ENCODE peak calls at places on chromosome 7, in seven cellular contexts. One of them, this sample, is unnamed.

GRCh38 chr7:20358762-20359282 is 28.1 kb downstream of the ITGB8 start:
- DNase-seq in colonic mucosa: no peak
- DNase-seq in uterus: no peak
- DNase-seq in progenitor cell of endocrine pancreas: no peak
- DNase-seq in upper lobe of right lung: no peak
- DNase-seq in GM06990: no peak
- DNase-seq in choroid plexus epithelial cell: no peak
- DNase-seq in this sample: no peak

GRCh38 chr7:2800923-2801682 is 43.0 kb downstream of the GNA12 start:
- DNase-seq in upper lobe of right lung: no peak
- DNase-seq in progenitor cell of endocrine pancreas: no peak
- DNase-seq in uterus: no peak
- DNase-seq in choroid plexus epithelial cell: peak; percentile 92
- DNase-seq in GM06990: no peak
- DNase-seq in colonic mucosa: no peak
- DNase-seq in this sample: no peak

GRCh38 chr7:22477876-22478450 is 22.0 kb downstream of the STEAP1B start:
- DNase-seq in progenitor cell of endocrine pancreas: no peak
- DNase-seq in colonic mucosa: no peak
- DNase-seq in choroid plexus epithelial cell: no peak
- DNase-seq in GM06990: no peak
- DNase-seq in upper lobe of right lung: no peak
- DNase-seq in uterus: no peak
- DNase-seq in this sample: peak; percentile 28

GRCh38 chr7:123439186-123439585 is 95.2 kb downstream of the IQUB start:
- DNase-seq in choroid plexus epithelial cell: no peak
- DNase-seq in progenitor cell of endocrine pancreas: no peak
- DNase-seq in uterus: no peak
- DNase-seq in upper lobe of right lung: no peak
- DNase-seq in colonic mucosa: no peak
- DNase-seq in GM06990: no peak
- DNase-seq in this sample: no peak

GRCh38 chr7:6637544-6638229 is 569 bp downstream of the ZNF316 start:
- DNase-seq in GM06990: peak; percentile 85
- DNase-seq in uterus: no peak
- DNase-seq in choroid plexus epithelial cell: peak; percentile 14
- DNase-seq in colonic mucosa: peak; percentile 35
- DNase-seq in progenitor cell of endocrine pancreas: peak; percentile 50
- DNase-seq in upper lobe of right lung: peak; percentile 79
- DNase-seq in this sample: peak; percentile 71

GRCh38 chr7:3218561-3219225 is 82.4 kb upstream of the SDK1 start:
- DNase-seq in progenitor cell of endocrine pancreas: no peak
- DNase-seq in choroid plexus epithelial cell: peak; percentile 13
- DNase-seq in colonic mucosa: no peak
- DNase-seq in uterus: no peak
- DNase-seq in GM06990: no peak
- DNase-seq in upper lobe of right lung: no peak
- DNase-seq in this sample: no peak

GRCh38 chr7:32206987-32207386 is 136.8 kb upstream of the PDE1C start:
- DNase-seq in choroid plexus epithelial cell: peak; percentile 4
- DNase-seq in colonic mucosa: no peak
- DNase-seq in upper lobe of right lung: no peak
- DNase-seq in uterus: no peak
- DNase-seq in progenitor cell of endocrine pancreas: peak; percentile 41
- DNase-seq in GM06990: no peak
- DNase-seq in this sample: peak; percentile 63

GRCh38 chr7:41940760-41941343 is 238.0 kb upstream of the INHBA start:
- DNase-seq in progenitor cell of endocrine pancreas: peak; percentile 48
- DNase-seq in uterus: peak; percentile 72
- DNase-seq in colonic mucosa: peak; percentile 69
- DNase-seq in upper lobe of right lung: peak; percentile 72
- DNase-seq in GM06990: no peak
- DNase-seq in choroid plexus epithelial cell: peak; percentile 86
- DNase-seq in this sample: peak; percentile 67

GRCh38 chr7:117800841-117801240 is 72.4 kb downstream of the CTTNBP2 start:
- DNase-seq in choroid plexus epithelial cell: no peak
- DNase-seq in GM06990: no peak
- DNase-seq in colonic mucosa: no peak
- DNase-seq in progenitor cell of endocrine pancreas: no peak
- DNase-seq in upper lobe of right lung: no peak
- DNase-seq in uterus: no peak
- DNase-seq in this sample: no peak

GRCh38 chr7:5615190-5616070 is 166.0 kb downstream of the RNF216 start:
- DNase-seq in GM06990: no peak
- DNase-seq in progenitor cell of endocrine pancreas: no peak
- DNase-seq in uterus: no peak
- DNase-seq in choroid plexus epithelial cell: no peak
- DNase-seq in colonic mucosa: no peak
- DNase-seq in upper lobe of right lung: no peak
- DNase-seq in this sample: no peak

GRCh38 chr7:24911213-24911603 is 68.8 kb downstream of the OSBPL3 start:
- DNase-seq in uterus: no peak
- DNase-seq in GM06990: peak; percentile 43
- DNase-seq in upper lobe of right lung: no peak
- DNase-seq in colonic mucosa: no peak
- DNase-seq in choroid plexus epithelial cell: no peak
- DNase-seq in progenitor cell of endocrine pancreas: no peak
- DNase-seq in this sample: no peak

GRCh38 chr7:8389898-8390642 is 43.3 kb upstream of the NXPH1 start:
- DNase-seq in choroid plexus epithelial cell: no peak
- DNase-seq in GM06990: no peak
- DNase-seq in progenitor cell of endocrine pancreas: peak; percentile 44
- DNase-seq in colonic mucosa: peak; percentile 19
- DNase-seq in upper lobe of right lung: no peak
- DNase-seq in uterus: no peak
- DNase-seq in this sample: no peak

GRCh38 chr7:91030680-91031079 is 233.6 kb upstream of the FZD1 start:
- DNase-seq in uterus: no peak
- DNase-seq in upper lobe of right lung: no peak
- DNase-seq in choroid plexus epithelial cell: no peak
- DNase-seq in progenitor cell of endocrine pancreas: no peak
- DNase-seq in GM06990: no peak
- DNase-seq in colonic mucosa: no peak
- DNase-seq in this sample: no peak

GRCh38 chr7:22920664-22921063 is 93.3 kb downstream of the HYCC1 start:
- DNase-seq in colonic mucosa: no peak
- DNase-seq in uterus: no peak
- DNase-seq in choroid plexus epithelial cell: peak; percentile 19
- DNase-seq in upper lobe of right lung: no peak
- DNase-seq in progenitor cell of endocrine pancreas: no peak
- DNase-seq in GM06990: peak; percentile 3
- DNase-seq in this sample: no peak

GRCh38 chr7:157347217-157347904 is 10.6 kb downstream of the DNAJB6 start:
- DNase-seq in colonic mucosa: no peak
- DNase-seq in uterus: peak; percentile 78
- DNase-seq in GM06990: no peak
- DNase-seq in choroid plexus epithelial cell: peak; percentile 85
- DNase-seq in progenitor cell of endocrine pancreas: no peak
- DNase-seq in upper lobe of right lung: no peak
- DNase-seq in this sample: no peak

GRCh38 chr7:101874028-101874427 is 56.6 kb downstream of the CUX1 start:
- DNase-seq in upper lobe of right lung: no peak
- DNase-seq in choroid plexus epithelial cell: peak; percentile 57
- DNase-seq in colonic mucosa: no peak
- DNase-seq in progenitor cell of endocrine pancreas: no peak
- DNase-seq in uterus: no peak
- DNase-seq in GM06990: no peak
- DNase-seq in this sample: no peak

GRCh38 chr7:130409722-130410072 is 29.4 kb downstream of the CPA1 start:
- DNase-seq in colonic mucosa: no peak
- DNase-seq in uterus: no peak
- DNase-seq in upper lobe of right lung: no peak
- DNase-seq in choroid plexus epithelial cell: no peak
- DNase-seq in GM06990: no peak
- DNase-seq in progenitor cell of endocrine pancreas: no peak
- DNase-seq in this sample: no peak

GRCh38 chr7:128323489-128324362 is 20.0 kb downstream of the RBM28 start:
- DNase-seq in GM06990: no peak
- DNase-seq in colonic mucosa: no peak
- DNase-seq in choroid plexus epithelial cell: no peak
- DNase-seq in progenitor cell of endocrine pancreas: no peak
- DNase-seq in upper lobe of right lung: no peak
- DNase-seq in uterus: no peak
- DNase-seq in this sample: no peak

GRCh38 chr7:151114151-151115090 is 28.1 kb downstream of the AGAP3 start:
- DNase-seq in progenitor cell of endocrine pancreas: peak; percentile 38
- DNase-seq in uterus: no peak
- DNase-seq in GM06990: no peak
- DNase-seq in upper lobe of right lung: peak; percentile 88
- DNase-seq in choroid plexus epithelial cell: peak; percentile 67
- DNase-seq in colonic mucosa: peak; percentile 46
- DNase-seq in this sample: no peak

GRCh38 chr7:5426226-5426475 is 2.5 kb upstream of the TNRC18 start:
- DNase-seq in GM06990: no peak
- DNase-seq in progenitor cell of endocrine pancreas: no peak
- DNase-seq in colonic mucosa: no peak
- DNase-seq in upper lobe of right lung: no peak
- DNase-seq in uterus: peak; percentile 68
- DNase-seq in choroid plexus epithelial cell: peak; percentile 57
- DNase-seq in this sample: no peak

GRCh38 chr7:128831178-128831993 is 1.2 kb downstream of the FLNC start:
- DNase-seq in colonic mucosa: no peak
- DNase-seq in progenitor cell of endocrine pancreas: no peak
- DNase-seq in uterus: peak; percentile 78
- DNase-seq in upper lobe of right lung: no peak
- DNase-seq in choroid plexus epithelial cell: peak; percentile 66
- DNase-seq in GM06990: no peak
- DNase-seq in this sample: peak; percentile 82

GRCh38 chr7:105268056-105268455 is 120.7 kb downstream of the SRPK2 start:
- DNase-seq in progenitor cell of endocrine pancreas: no peak
- DNase-seq in colonic mucosa: no peak
- DNase-seq in choroid plexus epithelial cell: peak; percentile 73
- DNase-seq in GM06990: no peak
- DNase-seq in upper lobe of right lung: no peak
- DNase-seq in uterus: no peak
- DNase-seq in this sample: no peak

GRCh38 chr7:128904381-128905197 is 5.9 kb downstream of the KCP start:
- DNase-seq in choroid plexus epithelial cell: peak; percentile 76
- DNase-seq in progenitor cell of endocrine pancreas: no peak
- DNase-seq in GM06990: peak; percentile 45
- DNase-seq in upper lobe of right lung: peak; percentile 52
- DNase-seq in colonic mucosa: no peak
- DNase-seq in uterus: no peak
- DNase-seq in this sample: no peak

GRCh38 chr7:78714302-78714857 is 739.1 kb downstream of the MAGI2 start:
- DNase-seq in choroid plexus epithelial cell: no peak
- DNase-seq in uterus: no peak
- DNase-seq in progenitor cell of endocrine pancreas: no peak
- DNase-seq in upper lobe of right lung: no peak
- DNase-seq in colonic mucosa: no peak
- DNase-seq in GM06990: no peak
- DNase-seq in this sample: no peak

GRCh38 chr7:116167177-116167576 is 43.2 kb upstream of the TES start:
- DNase-seq in progenitor cell of endocrine pancreas: no peak
- DNase-seq in uterus: no peak
- DNase-seq in upper lobe of right lung: no peak
- DNase-seq in GM06990: no peak
- DNase-seq in choroid plexus epithelial cell: no peak
- DNase-seq in colonic mucosa: no peak
- DNase-seq in this sample: no peak
- TF ChIP-seq CTCF in progenitor cell of endocrine pancreas: no peak
- TF ChIP-seq CTCF in uterus: no peak
- TF ChIP-seq CTCF in upper lobe of right lung: no peak
- TF ChIP-seq CTCF in GM06990: peak; percentile 34
- TF ChIP-seq CTCF in choroid plexus epithelial cell: peak; percentile 33
- TF ChIP-seq CTCF in colonic mucosa: no peak
- TF ChIP-seq CTCF in this sample: peak; percentile 41

DNA sequence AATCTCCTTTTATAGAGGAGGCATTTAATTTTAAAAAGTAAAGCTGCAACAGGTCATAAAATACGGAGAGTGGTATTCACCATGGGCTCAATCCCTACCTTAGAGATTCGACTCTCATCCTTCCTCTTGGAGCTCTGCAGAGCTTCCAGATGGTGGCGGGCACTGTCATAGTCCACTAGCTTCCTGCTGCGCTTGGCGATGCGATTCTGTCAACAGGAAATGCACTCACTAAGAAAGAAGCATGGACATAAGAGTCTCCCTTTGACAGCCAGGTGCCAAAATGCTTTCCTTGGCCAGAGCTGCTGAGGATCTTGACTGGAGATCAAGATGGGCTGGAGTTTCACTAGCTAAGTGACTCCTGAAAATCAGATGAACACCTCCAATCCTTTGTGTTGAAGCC is 154.4 kb downstream of the AMPH start:
- DNase-seq in progenitor cell of endocrine pancreas: no peak
- DNase-seq in GM06990: no peak
- DNase-seq in colonic mucosa: no peak
- DNase-seq in uterus: no peak
- DNase-seq in choroid plexus epithelial cell: no peak
- DNase-seq in upper lobe of right lung: no peak
- DNase-seq in this sample: no peak
- TF ChIP-seq CTCF in progenitor cell of endocrine pancreas: no peak
- TF ChIP-seq CTCF in GM06990: no peak
- TF ChIP-seq CTCF in colonic mucosa: no peak
- TF ChIP-seq CTCF in uterus: no peak
- TF ChIP-seq CTCF in choroid plexus epithelial cell: no peak
- TF ChIP-seq CTCF in upper lobe of right lung: no peak
- TF ChIP-seq CTCF in this sample: no peak

DNA sequence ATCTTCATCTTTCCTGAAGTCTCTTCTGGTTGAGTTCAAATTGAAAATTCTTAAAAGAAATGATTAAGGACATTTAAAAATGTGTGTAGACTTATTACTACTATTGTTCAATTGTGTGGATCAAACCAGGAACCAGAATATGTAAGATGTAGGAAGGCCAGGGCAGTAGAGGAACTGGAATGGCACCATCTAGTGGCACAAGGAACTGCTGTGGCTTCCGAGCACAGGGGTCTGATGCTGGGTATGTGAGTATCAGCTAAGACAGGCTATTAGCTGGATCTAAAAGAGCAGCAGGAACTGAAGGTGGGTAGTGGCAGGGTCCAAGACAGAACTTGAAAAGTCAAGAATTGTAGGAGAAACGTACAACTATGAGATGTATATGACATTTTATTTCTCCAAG is 247.3 kb downstream of the SEMA3A start:
- DNase-seq in choroid plexus epithelial cell: peak; percentile 20
- DNase-seq in colonic mucosa: no peak
- DNase-seq in upper lobe of right lung: no peak
- DNase-seq in uterus: no peak
- DNase-seq in GM06990: no peak
- DNase-seq in progenitor cell of endocrine pancreas: no peak
- DNase-seq in this sample: peak; percentile 43
- TF ChIP-seq CTCF in choroid plexus epithelial cell: peak; percentile 61
- TF ChIP-seq CTCF in colonic mucosa: peak; percentile 16
- TF ChIP-seq CTCF in upper lobe of right lung: peak; percentile 40
- TF ChIP-seq CTCF in uterus: no peak
- TF ChIP-seq CTCF in GM06990: peak; percentile 81
- TF ChIP-seq CTCF in progenitor cell of endocrine pancreas: peak; percentile 47
- TF ChIP-seq CTCF in this sample: peak; percentile 76

GRCh38 chr7:12249706-12250105 is 38.6 kb downstream of the TMEM106B start:
- DNase-seq in uterus: no peak
- DNase-seq in upper lobe of right lung: no peak
- DNase-seq in choroid plexus epithelial cell: no peak
- DNase-seq in colonic mucosa: no peak
- DNase-seq in GM06990: no peak
- DNase-seq in progenitor cell of endocrine pancreas: no peak
- DNase-seq in this sample: no peak

GRCh38 chr7:12244694-12245093 is 33.6 kb downstream of the TMEM106B start:
- DNase-seq in choroid plexus epithelial cell: no peak
- DNase-seq in progenitor cell of endocrine pancreas: no peak
- DNase-seq in GM06990: no peak
- DNase-seq in uterus: no peak
- DNase-seq in upper lobe of right lung: no peak
- DNase-seq in colonic mucosa: no peak
- DNase-seq in this sample: no peak

GRCh38 chr7:12239821-12240220 is 28.7 kb downstream of the TMEM106B start:
- DNase-seq in uterus: no peak
- DNase-seq in colonic mucosa: no peak
- DNase-seq in upper lobe of right lung: no peak
- DNase-seq in progenitor cell of endocrine pancreas: no peak
- DNase-seq in choroid plexus epithelial cell: no peak
- DNase-seq in GM06990: no peak
- DNase-seq in this sample: no peak

GRCh38 chr7:12244129-12244528 is 33.0 kb downstream of the TMEM106B start:
- DNase-seq in uterus: no peak
- DNase-seq in progenitor cell of endocrine pancreas: no peak
- DNase-seq in upper lobe of right lung: peak; percentile 61
- DNase-seq in choroid plexus epithelial cell: peak; percentile 43
- DNase-seq in GM06990: no peak
- DNase-seq in colonic mucosa: peak; percentile 25
- DNase-seq in this sample: peak; percentile 50
- TF ChIP-seq CTCF in uterus: peak; percentile 12
- TF ChIP-seq CTCF in progenitor cell of endocrine pancreas: peak; percentile 44
- TF ChIP-seq CTCF in upper lobe of right lung: peak; percentile 30
- TF ChIP-seq CTCF in choroid plexus epithelial cell: peak; percentile 64
- TF ChIP-seq CTCF in GM06990: peak; percentile 21
- TF ChIP-seq CTCF in colonic mucosa: peak; percentile 18
- TF ChIP-seq CTCF in this sample: peak; percentile 50

This sample was measured in WERI-Rb-1.